ENCODE peak calls at places on chromosomes 1 and 21, in six cellular contexts. One of them, this sample, is unnamed.

GRCh38 chr1:100077525-100077924 is 55.2 kb downstream of the SASS6 start:
- DNase-seq in prostate gland: no peak
- DNase-seq in K562: no peak
- DNase-seq in transverse colon: no peak
- DNase-seq in upper lobe of left lung: no peak
- DNase-seq in breast epithelium: no peak
- DNase-seq in this sample: no peak

GRCh38 chr1:218674280-218674773 is 329.2 kb downstream of the TGFB2 start:
- DNase-seq in prostate gland: no peak
- DNase-seq in K562: no peak
- DNase-seq in transverse colon: no peak
- DNase-seq in upper lobe of left lung: no peak
- DNase-seq in breast epithelium: no peak
- DNase-seq in this sample: no peak

GRCh38 chr21:22421416-22422190 is 1423.4 kb downstream of the NCAM2 start:
- DNase-seq in prostate gland: no peak
- DNase-seq in K562: no peak
- DNase-seq in transverse colon: no peak
- DNase-seq in upper lobe of left lung: no peak
- DNase-seq in breast epithelium: no peak
- DNase-seq in this sample: no peak

GRCh38 chr1:225347123-225347683 is 80.6 kb downstream of the LBR start:
- DNase-seq in prostate gland: no peak
- DNase-seq in K562: no peak
- DNase-seq in transverse colon: no peak
- DNase-seq in upper lobe of left lung: no peak
- DNase-seq in breast epithelium: no peak
- DNase-seq in this sample: no peak

GRCh38 chr1:55322842-55323241 is 107.7 kb upstream of the USP24 start:
- DNase-seq in prostate gland: no peak
- DNase-seq in K562: no peak
- DNase-seq in transverse colon: no peak
- DNase-seq in upper lobe of left lung: no peak
- DNase-seq in breast epithelium: no peak
- DNase-seq in this sample: no peak

GRCh38 chr1:1397839-1398523 is 1.2 kb downstream of the CCNL2 start:
- DNase-seq in prostate gland: no peak
- DNase-seq in K562: peak
- DNase-seq in transverse colon: no peak
- DNase-seq in upper lobe of left lung: no peak
- DNase-seq in breast epithelium: no peak
- DNase-seq in this sample: no peak

GRCh38 chr1:72357411-72357810 is 75.1 kb upstream of the NEGR1 start:
- DNase-seq in prostate gland: no peak
- DNase-seq in K562: no peak
- DNase-seq in transverse colon: no peak
- DNase-seq in upper lobe of left lung: no peak
- DNase-seq in breast epithelium: no peak
- DNase-seq in this sample: no peak

GRCh38 chr1:181010789-181011188 is 11.9 kb downstream of the STX6 start:
- DNase-seq in prostate gland: no peak
- DNase-seq in K562: no peak
- DNase-seq in transverse colon: no peak
- DNase-seq in upper lobe of left lung: no peak
- DNase-seq in breast epithelium: no peak
- DNase-seq in this sample: no peak

GRCh38 chr1:159000627-159001026 is 9.1 kb upstream of the IFI16 start:
- DNase-seq in prostate gland: peak
- DNase-seq in K562: peak
- DNase-seq in transverse colon: peak
- DNase-seq in upper lobe of left lung: no peak
- DNase-seq in breast epithelium: peak
- DNase-seq in this sample: peak

GRCh38 chr1:25904942-25905679 is 1.1 kb downstream of the STMN1 start:
- DNase-seq in prostate gland: peak
- DNase-seq in K562: peak
- DNase-seq in transverse colon: peak
- DNase-seq in upper lobe of left lung: peak
- DNase-seq in breast epithelium: peak
- DNase-seq in this sample: peak

GRCh38 chr1:25549273-25550154 is 6.1 kb downstream of the LDLRAP1 start:
- DNase-seq in prostate gland: no peak
- DNase-seq in K562: peak
- DNase-seq in transverse colon: peak
- DNase-seq in upper lobe of left lung: peak
- DNase-seq in breast epithelium: no peak
- DNase-seq in this sample: no peak

GRCh38 chr1:152185544-152186391 is 26.7 kb upstream of the RPTN start:
- DNase-seq in prostate gland: peak
- DNase-seq in K562: peak
- DNase-seq in transverse colon: peak
- DNase-seq in upper lobe of left lung: no peak
- DNase-seq in breast epithelium: peak
- DNase-seq in this sample: no peak

GRCh38 chr1:2166695-2167094 is 27.9 kb downstream of the FAAP20 start:
- DNase-seq in prostate gland: no peak
- DNase-seq in K562: no peak
- DNase-seq in transverse colon: no peak
- DNase-seq in upper lobe of left lung: no peak
- DNase-seq in breast epithelium: no peak
- DNase-seq in this sample: no peak

GRCh38 chr1:8370046-8370881 is 52.4 kb downstream of the SLC45A1 start:
- DNase-seq in prostate gland: no peak
- DNase-seq in K562: no peak
- DNase-seq in transverse colon: no peak
- DNase-seq in upper lobe of left lung: no peak
- DNase-seq in breast epithelium: no peak
- DNase-seq in this sample: no peak

GRCh38 chr1:101996830-101997485 is at the start of gene OLFM3:
- DNase-seq in prostate gland: no peak
- DNase-seq in K562: no peak
- DNase-seq in transverse colon: no peak
- DNase-seq in upper lobe of left lung: peak
- DNase-seq in breast epithelium: no peak
- DNase-seq in this sample: no peak

GRCh38 chr1:24481843-24482610 is 20.6 kb upstream of the RCAN3 start:
- DNase-seq in prostate gland: no peak
- DNase-seq in K562: no peak
- DNase-seq in transverse colon: no peak
- DNase-seq in upper lobe of left lung: no peak
- DNase-seq in breast epithelium: no peak
- DNase-seq in this sample: no peak

GRCh38 chr1:235513495-235514366 is 9.5 kb upstream of the B3GALNT2 start:
- DNase-seq in prostate gland: peak
- DNase-seq in K562: peak
- DNase-seq in transverse colon: no peak
- DNase-seq in upper lobe of left lung: no peak
- DNase-seq in breast epithelium: no peak
- DNase-seq in this sample: no peak

GRCh38 chr1:211697356-211697755 is 21.9 kb upstream of the NEK2 start:
- DNase-seq in prostate gland: no peak
- DNase-seq in K562: no peak
- DNase-seq in transverse colon: no peak
- DNase-seq in upper lobe of left lung: no peak
- DNase-seq in breast epithelium: no peak
- DNase-seq in this sample: no peak

GRCh38 chr1:153032677-153033308 is 1.8 kb downstream of the SPRR1B start:
- DNase-seq in prostate gland: no peak
- DNase-seq in K562: peak
- DNase-seq in transverse colon: no peak
- DNase-seq in upper lobe of left lung: no peak
- DNase-seq in breast epithelium: no peak
- DNase-seq in this sample: no peak

GRCh38 chr1:234397732-234398131 is 24.5 kb downstream of the COA6 start:
- DNase-seq in prostate gland: no peak
- DNase-seq in K562: no peak
- DNase-seq in transverse colon: no peak
- DNase-seq in upper lobe of left lung: no peak
- DNase-seq in breast epithelium: no peak
- DNase-seq in this sample: no peak

GRCh38 chr1:168112673-168113305 is 23.9 kb downstream of the GPR161 start:
- DNase-seq in prostate gland: peak
- DNase-seq in K562: no peak
- DNase-seq in transverse colon: no peak
- DNase-seq in upper lobe of left lung: no peak
- DNase-seq in breast epithelium: peak
- DNase-seq in this sample: no peak

GRCh38 chr1:38246955-38247952 is 200.7 kb upstream of the POU3F1 start:
- DNase-seq in prostate gland: no peak
- DNase-seq in K562: no peak
- DNase-seq in transverse colon: peak
- DNase-seq in upper lobe of left lung: no peak
- DNase-seq in breast epithelium: no peak
- DNase-seq in this sample: no peak

GRCh38 chr1:161998811-161999210 is 24.9 kb downstream of the OLFML2B start:
- DNase-seq in prostate gland: no peak
- DNase-seq in K562: no peak
- DNase-seq in transverse colon: no peak
- DNase-seq in upper lobe of left lung: peak
- DNase-seq in breast epithelium: no peak
- DNase-seq in this sample: no peak

GRCh38 chr1:67214420-67215174 is 48.3 kb downstream of the IL23R start:
- DNase-seq in prostate gland: no peak
- DNase-seq in K562: no peak
- DNase-seq in transverse colon: peak
- DNase-seq in upper lobe of left lung: no peak
- DNase-seq in breast epithelium: no peak
- DNase-seq in this sample: no peak

GRCh38 chr1:114428083-114428754 is 82.8 kb downstream of the TRIM33 start:
- DNase-seq in prostate gland: no peak
- DNase-seq in K562: no peak
- DNase-seq in transverse colon: no peak
- DNase-seq in upper lobe of left lung: no peak
- DNase-seq in breast epithelium: no peak
- DNase-seq in this sample: no peak

GRCh38 chr1:19670787-19671186 is 6.1 kb downstream of the HTR6 start:
- DNase-seq in prostate gland: no peak
- DNase-seq in K562: no peak
- DNase-seq in transverse colon: no peak
- DNase-seq in upper lobe of left lung: no peak
- DNase-seq in breast epithelium: no peak
- DNase-seq in this sample: no peak

GRCh38 chr1:153953859-153954365 is 4.5 kb downstream of the CRTC2 start:
- DNase-seq in prostate gland: no peak
- DNase-seq in K562: no peak
- DNase-seq in transverse colon: no peak
- DNase-seq in upper lobe of left lung: no peak
- DNase-seq in breast epithelium: no peak
- DNase-seq in this sample: no peak

GRCh38 chr1:33363470-33363861 is 42.6 kb upstream of the A3GALT2 start:
- DNase-seq in prostate gland: no peak
- DNase-seq in K562: no peak
- DNase-seq in transverse colon: no peak
- DNase-seq in upper lobe of left lung: no peak
- DNase-seq in breast epithelium: no peak
- DNase-seq in this sample: peak

GRCh38 chr1:58497499-58497898 is 49.0 kb downstream of the OMA1 start:
- DNase-seq in prostate gland: no peak
- DNase-seq in K562: no peak
- DNase-seq in transverse colon: no peak
- DNase-seq in upper lobe of left lung: no peak
- DNase-seq in breast epithelium: no peak
- DNase-seq in this sample: no peak

DNA sequence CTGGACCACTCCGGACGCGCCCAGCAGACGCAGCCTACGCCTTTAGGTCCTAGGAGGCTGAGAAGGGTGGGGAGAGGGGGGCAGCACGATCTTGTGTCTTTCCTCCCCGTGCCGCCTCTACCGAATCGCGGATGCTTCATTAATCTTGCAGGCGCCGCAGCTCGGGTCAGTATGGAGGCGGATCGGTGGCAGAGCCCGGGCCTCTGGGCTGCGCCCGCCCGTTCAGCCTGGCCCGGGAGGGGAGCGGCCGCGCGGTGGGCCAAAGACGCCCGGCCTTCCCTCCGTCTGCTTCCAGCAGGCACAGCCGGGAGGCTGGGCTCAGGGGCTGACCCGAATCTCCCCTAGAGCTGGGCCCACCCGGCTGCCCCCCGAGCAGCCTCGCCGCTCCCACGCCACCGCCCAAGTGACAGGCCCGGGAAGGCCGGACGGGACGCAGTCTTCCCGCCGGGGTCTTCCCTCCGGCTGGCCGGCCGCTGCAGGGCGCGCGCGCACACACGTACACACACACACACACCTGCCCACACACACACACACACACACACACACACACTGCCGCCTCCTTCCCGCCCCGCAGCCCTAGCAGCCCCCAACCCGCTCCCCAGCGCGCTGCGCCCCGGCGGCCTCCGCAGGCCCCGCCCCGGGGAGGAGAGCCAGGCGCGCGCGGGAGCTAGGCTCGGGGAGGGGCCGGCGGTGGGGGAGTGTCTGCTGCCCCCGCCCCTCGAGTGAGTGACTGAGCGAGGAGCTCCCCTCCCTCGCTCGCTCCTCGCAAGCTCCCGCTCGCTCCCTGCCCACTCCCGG is at the start of gene C1orf21:
- DNase-seq in prostate gland: peak
- DNase-seq in K562: peak
- DNase-seq in transverse colon: peak
- DNase-seq in upper lobe of left lung: peak
- DNase-seq in breast epithelium: peak
- DNase-seq in this sample: peak
- TF ChIP-seq POLR2A in prostate gland: peak
- TF ChIP-seq POLR2A in K562: no peak
- TF ChIP-seq POLR2A in transverse colon: peak
- TF ChIP-seq POLR2A in upper lobe of left lung: peak
- TF ChIP-seq POLR2A in breast epithelium: peak
- TF ChIP-seq POLR2A in this sample: no peak

GRCh38 chr1:32200226-32201010 is at the start of gene CCDC28B:
- DNase-seq in prostate gland: peak
- DNase-seq in K562: peak
- DNase-seq in transverse colon: peak
- DNase-seq in upper lobe of left lung: peak
- DNase-seq in breast epithelium: peak
- DNase-seq in this sample: peak
- TF ChIP-seq POLR2AphosphoS5 in prostate gland: peak
- TF ChIP-seq POLR2AphosphoS5 in K562: no peak
- TF ChIP-seq POLR2AphosphoS5 in transverse colon: peak
- TF ChIP-seq POLR2AphosphoS5 in upper lobe of left lung: peak
- TF ChIP-seq POLR2AphosphoS5 in breast epithelium: no peak
- TF ChIP-seq POLR2AphosphoS5 in this sample: no peak

GRCh38 chr1:110554871-110555801 is 36.2 kb upstream of the KCNA10 start:
- DNase-seq in prostate gland: peak
- DNase-seq in K562: peak
- DNase-seq in transverse colon: peak
- DNase-seq in upper lobe of left lung: peak
- DNase-seq in breast epithelium: no peak
- DNase-seq in this sample: no peak
- H3K4me3 ChIP-seq in prostate gland: peak
- H3K4me3 ChIP-seq in K562: no peak
- H3K4me3 ChIP-seq in transverse colon: no peak
- H3K4me3 ChIP-seq in upper lobe of left lung: peak
- H3K4me3 ChIP-seq in breast epithelium: peak
- H3K4me3 ChIP-seq in this sample: peak

DNA sequence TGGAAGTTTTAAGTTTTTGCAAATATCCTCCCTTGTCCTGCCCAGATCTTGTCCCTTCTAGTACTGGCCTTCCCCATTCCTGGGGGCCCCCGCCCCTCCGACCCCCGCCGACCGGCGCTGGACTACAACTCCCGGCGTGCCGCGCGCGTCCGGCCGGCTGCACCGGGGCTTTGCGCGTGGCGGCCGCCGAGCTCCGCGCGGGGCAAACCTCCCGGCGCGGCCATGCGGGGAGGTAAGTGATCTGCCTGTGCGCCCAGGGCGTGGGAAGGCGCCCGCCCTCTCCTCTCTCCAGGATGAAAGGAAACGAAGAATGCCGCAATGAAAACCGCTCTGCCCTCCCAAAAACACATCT is 3.2 kb upstream of the SAMD13 start:
- DNase-seq in prostate gland: peak
- DNase-seq in K562: peak
- DNase-seq in transverse colon: peak
- DNase-seq in upper lobe of left lung: peak
- DNase-seq in breast epithelium: no peak
- DNase-seq in this sample: peak
- TF ChIP-seq POLR2A in prostate gland: peak
- TF ChIP-seq POLR2A in K562: peak
- TF ChIP-seq POLR2A in transverse colon: no peak
- TF ChIP-seq POLR2A in upper lobe of left lung: peak
- TF ChIP-seq POLR2A in breast epithelium: no peak
- TF ChIP-seq POLR2A in this sample: no peak

This sample was measured in suprapubic skin.